ENCODE peak calls at places on chromosomes 11 and 22, in eight cellular contexts. One of them, this sample, is unnamed.

GRCh38 chr22:31229402-31230140 is 17.5 kb downstream of the LIMK2 start:
- DNase-seq in PC-9: no peak
- DNase-seq in Caco-2: no peak
- DNase-seq in choroid plexus epithelial cell: peak
- DNase-seq in cardiac muscle cell: no peak
- DNase-seq in colonic mucosa: peak
- DNase-seq in HFF-Myc: no peak
- DNase-seq in stomach: peak
- DNase-seq in this sample: no peak

GRCh38 chr11:13262096-13262495 is 15.5 kb upstream of the BMAL1 start:
- DNase-seq in PC-9: no peak
- DNase-seq in Caco-2: no peak
- DNase-seq in choroid plexus epithelial cell: no peak
- DNase-seq in cardiac muscle cell: no peak
- DNase-seq in colonic mucosa: no peak
- DNase-seq in HFF-Myc: no peak
- DNase-seq in stomach: no peak
- DNase-seq in this sample: no peak

GRCh38 chr11:132054822-132055221 is 684.4 kb downstream of the NTM start:
- DNase-seq in PC-9: no peak
- DNase-seq in Caco-2: no peak
- DNase-seq in choroid plexus epithelial cell: peak
- DNase-seq in cardiac muscle cell: no peak
- DNase-seq in colonic mucosa: no peak
- DNase-seq in HFF-Myc: peak
- DNase-seq in stomach: no peak
- DNase-seq in this sample: no peak

GRCh38 chr22:46250035-46250782 is at the start of gene CDPF1:
- DNase-seq in PC-9: peak
- DNase-seq in Caco-2: peak
- DNase-seq in choroid plexus epithelial cell: peak
- DNase-seq in cardiac muscle cell: peak
- DNase-seq in colonic mucosa: peak
- DNase-seq in HFF-Myc: peak
- DNase-seq in stomach: peak
- DNase-seq in this sample: peak

GRCh38 chr11:11531127-11531526 is 90.7 kb downstream of the GALNT18 start:
- DNase-seq in PC-9: no peak
- DNase-seq in Caco-2: no peak
- DNase-seq in choroid plexus epithelial cell: no peak
- DNase-seq in cardiac muscle cell: no peak
- DNase-seq in colonic mucosa: no peak
- DNase-seq in HFF-Myc: no peak
- DNase-seq in stomach: no peak
- DNase-seq in this sample: no peak

GRCh38 chr11:27388869-27389268 is 25.9 kb upstream of the CCDC34 start:
- DNase-seq in PC-9: no peak
- DNase-seq in Caco-2: no peak
- DNase-seq in choroid plexus epithelial cell: peak
- DNase-seq in cardiac muscle cell: no peak
- DNase-seq in colonic mucosa: no peak
- DNase-seq in HFF-Myc: no peak
- DNase-seq in stomach: no peak
- DNase-seq in this sample: no peak

GRCh38 chr22:50118557-50119168 is 28.9 kb downstream of the MOV10L1 start:
- DNase-seq in PC-9: no peak
- DNase-seq in Caco-2: peak
- DNase-seq in choroid plexus epithelial cell: peak
- DNase-seq in cardiac muscle cell: peak
- DNase-seq in colonic mucosa: no peak
- DNase-seq in HFF-Myc: peak
- DNase-seq in stomach: no peak
- DNase-seq in this sample: no peak

GRCh38 chr22:21712751-21713427 is 22.7 kb downstream of the YPEL1 start:
- DNase-seq in PC-9: peak
- DNase-seq in Caco-2: peak
- DNase-seq in choroid plexus epithelial cell: peak
- DNase-seq in cardiac muscle cell: peak
- DNase-seq in colonic mucosa: peak
- DNase-seq in HFF-Myc: peak
- DNase-seq in stomach: peak
- DNase-seq in this sample: no peak

GRCh38 chr22:42745118-42745517 is 24.4 kb upstream of the A4GALT start:
- DNase-seq in PC-9: peak
- DNase-seq in Caco-2: no peak
- DNase-seq in choroid plexus epithelial cell: no peak
- DNase-seq in cardiac muscle cell: peak
- DNase-seq in colonic mucosa: no peak
- DNase-seq in HFF-Myc: no peak
- DNase-seq in stomach: no peak
- DNase-seq in this sample: no peak

GRCh38 chr11:129191649-129192048 is 476 bp downstream of the ARHGAP32 start:
- DNase-seq in PC-9: peak
- DNase-seq in Caco-2: no peak
- DNase-seq in choroid plexus epithelial cell: no peak
- DNase-seq in cardiac muscle cell: no peak
- DNase-seq in colonic mucosa: peak
- DNase-seq in HFF-Myc: no peak
- DNase-seq in stomach: no peak
- DNase-seq in this sample: peak

GRCh38 chr11:129192150-129192549 is at the start of gene ARHGAP32:
- DNase-seq in PC-9: peak
- DNase-seq in Caco-2: no peak
- DNase-seq in choroid plexus epithelial cell: no peak
- DNase-seq in cardiac muscle cell: no peak
- DNase-seq in colonic mucosa: peak
- DNase-seq in HFF-Myc: no peak
- DNase-seq in stomach: no peak
- DNase-seq in this sample: peak

GRCh38 chr11:129189646-129190045 is 2.5 kb downstream of the ARHGAP32 start:
- DNase-seq in PC-9: no peak
- DNase-seq in Caco-2: no peak
- DNase-seq in choroid plexus epithelial cell: no peak
- DNase-seq in cardiac muscle cell: no peak
- DNase-seq in colonic mucosa: peak
- DNase-seq in HFF-Myc: no peak
- DNase-seq in stomach: no peak
- DNase-seq in this sample: no peak

GRCh38 chr11:129184581-129184980 is 7.5 kb downstream of the ARHGAP32 start:
- DNase-seq in PC-9: no peak
- DNase-seq in Caco-2: no peak
- DNase-seq in choroid plexus epithelial cell: no peak
- DNase-seq in cardiac muscle cell: no peak
- DNase-seq in colonic mucosa: no peak
- DNase-seq in HFF-Myc: no peak
- DNase-seq in stomach: no peak
- DNase-seq in this sample: no peak

DNA sequence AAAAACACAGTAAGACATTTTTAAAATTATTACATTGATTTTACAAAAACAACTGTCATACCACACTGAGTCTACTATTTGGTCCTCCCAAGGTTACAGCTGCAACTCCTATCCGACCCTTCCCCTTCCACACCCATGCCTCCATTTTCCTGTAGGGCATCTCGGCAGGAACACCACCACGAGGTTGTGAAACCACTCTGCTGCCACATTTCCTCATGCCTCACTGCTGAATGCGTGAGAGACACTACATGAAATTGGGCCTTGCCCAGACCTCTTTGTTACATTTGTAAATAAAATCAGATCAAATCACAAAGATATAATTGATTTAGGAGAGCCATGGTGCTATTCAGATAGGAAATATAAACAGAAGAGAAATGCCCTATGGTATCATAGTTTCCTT is 2.0 kb downstream of the ARHGAP32 start:
- DNase-seq in PC-9: peak
- DNase-seq in Caco-2: no peak
- DNase-seq in choroid plexus epithelial cell: peak
- DNase-seq in cardiac muscle cell: no peak
- DNase-seq in colonic mucosa: peak
- DNase-seq in HFF-Myc: no peak
- DNase-seq in stomach: peak
- DNase-seq in this sample: no peak
- TF ChIP-seq CTCF in PC-9: no peak
- TF ChIP-seq CTCF in Caco-2: no peak
- TF ChIP-seq CTCF in choroid plexus epithelial cell: no peak
- TF ChIP-seq CTCF in cardiac muscle cell: no peak
- TF ChIP-seq CTCF in colonic mucosa: no peak
- TF ChIP-seq CTCF in HFF-Myc: no peak
- TF ChIP-seq CTCF in stomach: no peak
- TF ChIP-seq CTCF in this sample: no peak

DNA sequence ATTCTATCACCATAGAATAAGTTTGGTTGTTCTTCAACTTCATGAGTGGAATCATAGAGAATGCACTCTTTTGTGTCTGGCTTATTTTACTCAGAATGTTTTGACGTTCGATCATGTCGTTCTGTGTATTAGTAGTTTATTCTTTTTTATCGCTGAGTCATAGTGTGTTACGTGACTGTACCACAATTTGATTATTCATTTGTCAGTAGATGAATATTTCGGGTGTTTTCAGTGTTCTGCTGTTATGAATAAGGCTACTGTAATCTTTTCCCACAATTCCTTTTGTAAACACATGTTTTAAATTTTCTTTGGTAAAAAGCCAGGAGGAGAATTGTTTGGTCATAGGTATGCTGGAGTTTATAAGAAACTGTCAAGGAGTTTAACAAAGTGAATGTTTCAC is 279.9 kb upstream of the B3GAT1 start:
- DNase-seq in PC-9: no peak
- DNase-seq in Caco-2: no peak
- DNase-seq in choroid plexus epithelial cell: peak
- DNase-seq in cardiac muscle cell: no peak
- DNase-seq in colonic mucosa: no peak
- DNase-seq in HFF-Myc: no peak
- DNase-seq in stomach: no peak
- DNase-seq in this sample: no peak
- H3K4me3 ChIP-seq in PC-9: no peak
- H3K4me3 ChIP-seq in Caco-2: no peak
- H3K4me3 ChIP-seq in choroid plexus epithelial cell: no peak
- H3K4me3 ChIP-seq in cardiac muscle cell: no peak
- H3K4me3 ChIP-seq in colonic mucosa: no peak
- H3K4me3 ChIP-seq in HFF-Myc: no peak
- H3K4me3 ChIP-seq in stomach: no peak
- H3K4me3 ChIP-seq in this sample: no peak

DNA sequence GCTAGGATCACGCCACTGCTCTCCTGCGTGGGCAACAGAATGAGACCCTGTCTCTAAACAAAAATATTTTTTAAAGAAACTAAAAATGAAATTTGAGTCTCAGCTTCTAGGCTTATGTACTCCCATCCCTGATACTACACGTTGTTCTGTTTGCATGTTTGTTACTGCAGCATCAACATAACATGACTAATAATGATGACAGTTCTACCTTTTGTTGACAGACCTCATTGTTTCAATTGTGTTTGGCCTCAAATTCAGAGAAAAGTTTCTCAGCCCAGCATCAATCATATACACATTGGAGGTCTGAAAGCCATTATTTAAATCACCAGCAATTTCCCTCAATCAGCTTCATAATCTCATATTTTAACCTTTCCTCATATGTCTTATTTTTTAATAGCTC is 20.8 kb downstream of the LAYN start:
- DNase-seq in PC-9: no peak
- DNase-seq in Caco-2: no peak
- DNase-seq in choroid plexus epithelial cell: no peak
- DNase-seq in cardiac muscle cell: no peak
- DNase-seq in colonic mucosa: no peak
- DNase-seq in HFF-Myc: no peak
- DNase-seq in stomach: no peak
- DNase-seq in this sample: no peak
- TF ChIP-seq CTCF in PC-9: no peak
- TF ChIP-seq CTCF in Caco-2: no peak
- TF ChIP-seq CTCF in choroid plexus epithelial cell: no peak
- TF ChIP-seq CTCF in cardiac muscle cell: no peak
- TF ChIP-seq CTCF in colonic mucosa: no peak
- TF ChIP-seq CTCF in HFF-Myc: no peak
- TF ChIP-seq CTCF in stomach: no peak
- TF ChIP-seq CTCF in this sample: no peak

GRCh38 chr11:31815743-31816466 is 4.8 kb upstream of the PAX6 start:
- DNase-seq in PC-9: no peak
- DNase-seq in Caco-2: no peak
- DNase-seq in choroid plexus epithelial cell: no peak
- DNase-seq in cardiac muscle cell: no peak
- DNase-seq in colonic mucosa: no peak
- DNase-seq in HFF-Myc: no peak
- DNase-seq in stomach: no peak
- DNase-seq in this sample: no peak
- H3K4me3 ChIP-seq in PC-9: no peak
- H3K4me3 ChIP-seq in Caco-2: no peak
- H3K4me3 ChIP-seq in choroid plexus epithelial cell: no peak
- H3K4me3 ChIP-seq in cardiac muscle cell: no peak
- H3K4me3 ChIP-seq in colonic mucosa: peak
- H3K4me3 ChIP-seq in HFF-Myc: no peak
- H3K4me3 ChIP-seq in stomach: peak
- H3K4me3 ChIP-seq in this sample: no peak

GRCh38 chr11:76810151-76810853 is 27.1 kb downstream of the TSKU start:
- DNase-seq in PC-9: no peak
- DNase-seq in Caco-2: peak
- DNase-seq in choroid plexus epithelial cell: peak
- DNase-seq in cardiac muscle cell: no peak
- DNase-seq in colonic mucosa: peak
- DNase-seq in HFF-Myc: no peak
- DNase-seq in stomach: no peak
- DNase-seq in this sample: no peak
- TF ChIP-seq CTCF in PC-9: peak
- TF ChIP-seq CTCF in Caco-2: peak
- TF ChIP-seq CTCF in choroid plexus epithelial cell: peak
- TF ChIP-seq CTCF in cardiac muscle cell: peak
- TF ChIP-seq CTCF in colonic mucosa: no peak
- TF ChIP-seq CTCF in HFF-Myc: peak
- TF ChIP-seq CTCF in stomach: peak
- TF ChIP-seq CTCF in this sample: peak

GRCh38 chr11:130179396-130180306 is 20.1 kb downstream of the ST14 start:
- DNase-seq in PC-9: no peak
- DNase-seq in Caco-2: no peak
- DNase-seq in choroid plexus epithelial cell: no peak
- DNase-seq in cardiac muscle cell: no peak
- DNase-seq in colonic mucosa: peak
- DNase-seq in HFF-Myc: no peak
- DNase-seq in stomach: no peak
- DNase-seq in this sample: no peak

GRCh38 chr11:130180491-130180890 is 20.9 kb downstream of the ST14 start:
- DNase-seq in PC-9: no peak
- DNase-seq in Caco-2: no peak
- DNase-seq in choroid plexus epithelial cell: peak
- DNase-seq in cardiac muscle cell: no peak
- DNase-seq in colonic mucosa: peak
- DNase-seq in HFF-Myc: no peak
- DNase-seq in stomach: no peak
- DNase-seq in this sample: no peak

GRCh38 chr11:130180896-130181294 is 21.3 kb downstream of the ST14 start:
- DNase-seq in PC-9: no peak
- DNase-seq in Caco-2: no peak
- DNase-seq in choroid plexus epithelial cell: no peak
- DNase-seq in cardiac muscle cell: no peak
- DNase-seq in colonic mucosa: no peak
- DNase-seq in HFF-Myc: no peak
- DNase-seq in stomach: no peak
- DNase-seq in this sample: no peak

GRCh38 chr11:130178992-130179391 is 19.4 kb downstream of the ST14 start:
- DNase-seq in PC-9: no peak
- DNase-seq in Caco-2: no peak
- DNase-seq in choroid plexus epithelial cell: no peak
- DNase-seq in cardiac muscle cell: no peak
- DNase-seq in colonic mucosa: no peak
- DNase-seq in HFF-Myc: no peak
- DNase-seq in stomach: no peak
- DNase-seq in this sample: no peak

GRCh38 chr11:130181295-130182272 is 22.0 kb downstream of the ST14 start:
- DNase-seq in PC-9: peak
- DNase-seq in Caco-2: peak
- DNase-seq in choroid plexus epithelial cell: peak
- DNase-seq in cardiac muscle cell: peak
- DNase-seq in colonic mucosa: peak
- DNase-seq in HFF-Myc: no peak
- DNase-seq in stomach: peak
- DNase-seq in this sample: peak
- H3K4me3 ChIP-seq in PC-9: no peak
- H3K4me3 ChIP-seq in Caco-2: peak
- H3K4me3 ChIP-seq in choroid plexus epithelial cell: no peak
- H3K4me3 ChIP-seq in cardiac muscle cell: no peak
- H3K4me3 ChIP-seq in colonic mucosa: peak
- H3K4me3 ChIP-seq in HFF-Myc: no peak
- H3K4me3 ChIP-seq in stomach: no peak
- H3K4me3 ChIP-seq in this sample: peak